ENCODE peak calls at places on chromosomes 16 and 17, in eight cellular contexts. X, Y, K, I, T, W, E and J are unnamed samples.
A peak's percentile ranks its signal among the peaks of the same experiment; 100 is the strongest.

GRCh38 chr16:89138843-89139520 is 32.6 kb upstream of the CDH15 start:
- DNase-seq in E (no peak), W (no peak), I (no peak), X (peak; percentile 28), T (no peak), K (peak; percentile 24), Y (no peak), J (no peak)

GRCh38 chr17:8176197-8176940 is at the start of gene TMEM107:
- DNase-seq in I (peak; percentile 92), X (peak; percentile 89), Y (peak; percentile 85), K (peak; percentile 92), E (no peak), T (peak; percentile 90), W (peak; percentile 88), J (no peak)

GRCh38 chr16:16890964-16891363 is 512.0 kb downstream of the NPIPA7 start:
- DNase-seq in T (no peak), X (no peak), Y (no peak), K (no peak), W (no peak), E (no peak), I (no peak), J (no peak)

GRCh38 chr17:4966844-4967538 is 626 bp downstream of the SPAG7 start:
- DNase-seq in W (peak; percentile 99), T (peak; percentile 100), X (peak; percentile 97), E (peak; percentile 96), K (peak; percentile 99), Y (peak; percentile 96), I (peak; percentile 98), J (peak; percentile 99)

GRCh38 chr16:23055481-23055880 is 93.8 kb downstream of the USP31 start:
- DNase-seq in K (no peak), E (no peak), I (no peak), X (no peak), T (no peak), W (no peak), Y (no peak), J (no peak)

GRCh38 chr17:75737133-75737962 is 16.1 kb downstream of the ITGB4 start:
- DNase-seq in Y (no peak), E (no peak), W (no peak), X (no peak), K (peak; percentile 44), T (no peak), I (no peak), J (no peak)

GRCh38 chr17:66386789-66387351 is 84.5 kb downstream of the PRKCA start:
- DNase-seq in T (peak; percentile 27), K (no peak), X (no peak), Y (no peak), E (no peak), W (no peak), I (no peak), J (no peak)

GRCh38 chr17:29590261-29590978 is 972 bp upstream of the GIT1 start:
- DNase-seq in X (peak; percentile 57), Y (peak; percentile 54), T (no peak), W (no peak), K (peak; percentile 45), E (no peak), I (no peak), J (no peak)

GRCh38 chr17:82613283-82614094 is 34.8 kb downstream of the WDR45B start:
- DNase-seq in Y (no peak), E (no peak), I (peak; percentile 92), K (peak; percentile 63), W (no peak), X (no peak), T (no peak), J (no peak)

GRCh38 chr16:22417019-22417418 is 42.6 kb upstream of the CDR2 start:
- DNase-seq in E (no peak), Y (no peak), X (no peak), T (no peak), I (no peak), K (no peak), W (no peak), J (no peak)

GRCh38 chr17:47897561-47897960 is 1.5 kb downstream of the SP2 start:
- DNase-seq in E (no peak), I (no peak), K (no peak), X (no peak), Y (no peak), W (no peak), T (no peak), J (no peak)
- H3K4me3 ChIP-seq in E (peak overlapping the region; percentile 87), I (peak overlapping the region; percentile 78), K (peak overlapping the region; percentile 83), X (no peak overlapping the region), Y (no peak overlapping the region), W (no peak overlapping the region), T (no peak overlapping the region), J (no peak overlapping the region)

GRCh38 chr17:78289802-78290363 is 58.5 kb downstream of the TMEM235 start:
- DNase-seq in K (peak; percentile 86), I (peak; percentile 87), E (peak; percentile 37), W (peak; percentile 82), T (peak; percentile 86), X (peak; percentile 82), Y (peak; percentile 76), J (peak; percentile 43)

GRCh38 chr17:78290671-78291070 is 59.2 kb downstream of the TMEM235 start:
- DNase-seq in W (no peak), Y (no peak), I (no peak), T (no peak), X (no peak), K (no peak), E (no peak), J (no peak)

GRCh38 chr17:78284146-78284545 is 52.7 kb downstream of the TMEM235 start:
- DNase-seq in I (no peak), E (no peak), X (no peak), W (no peak), K (no peak), Y (no peak), T (peak; percentile 58), J (no peak)

GRCh38 chr17:78291944-78292910 is 60.8 kb downstream of the TMEM235 start:
- DNase-seq in X (no peak), E (no peak), W (no peak), K (no peak), Y (no peak), I (no peak), T (no peak), J (no peak)

DNA sequence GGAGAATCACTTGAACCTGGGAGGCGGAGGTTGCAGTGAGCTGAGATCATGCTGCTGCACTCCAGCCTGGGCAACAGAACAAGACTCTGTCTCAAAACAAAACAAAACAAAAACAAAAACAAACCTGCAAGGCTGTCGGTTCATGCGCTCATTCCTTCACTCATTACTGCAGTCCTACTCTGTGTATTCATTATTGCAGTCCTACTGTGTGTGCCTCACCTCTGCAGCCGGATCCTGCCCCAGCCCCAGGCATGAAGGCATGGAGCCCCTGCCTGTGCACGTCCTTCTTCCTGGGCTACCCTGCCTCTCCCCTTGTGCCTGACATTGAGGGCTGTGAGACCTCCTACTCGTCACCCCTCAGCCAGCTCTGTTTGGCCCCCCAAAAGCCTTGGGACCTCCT is 57.6 kb downstream of the TMEM235 start:
- DNase-seq in W (no peak), X (no peak), T (no peak), Y (no peak), E (no peak), K (no peak), I (no peak), J (no peak)
- TF ChIP-seq CTCF in W (no peak), X (no peak), T (no peak), Y (no peak), E (no peak), K (no peak), I (no peak), J (no peak)

DNA sequence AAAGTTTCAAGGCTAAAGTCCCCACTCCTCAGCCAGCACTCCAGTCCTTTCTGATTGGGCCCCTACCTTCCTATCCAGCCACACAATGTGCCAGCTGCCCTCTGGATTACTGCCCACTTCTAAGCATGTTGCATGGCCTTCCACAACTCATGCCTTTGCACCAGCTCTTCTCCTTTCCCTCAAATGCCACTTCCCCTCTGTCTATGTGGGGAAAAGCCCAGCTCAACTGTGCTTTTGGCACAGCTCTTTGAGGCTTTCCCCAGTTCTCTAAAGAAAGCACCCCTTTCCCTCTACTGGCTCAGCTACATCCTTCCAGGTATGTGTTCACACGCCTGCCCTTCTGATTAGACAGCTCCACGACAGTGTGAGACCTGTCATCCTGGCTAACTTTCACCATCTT is 18.5 kb downstream of the GTF3C1 start:
- DNase-seq in E (no peak), Y (no peak), T (no peak), I (no peak), W (no peak), X (no peak), K (no peak), J (no peak)
- H3K36me3 ChIP-seq in E (peaks cover 63% of the 10 kb centered on the region), Y (no peaks in the 10 kb centered on the region), T (peaks cover 11% of the 10 kb centered on the region), I (peaks cover 64% of the 10 kb centered on the region), W (peaks cover 64% of the 10 kb centered on the region), X (no peaks in the 10 kb centered on the region), K (peaks cover 100% of the 10 kb centered on the region), J (peaks cover 27% of the 10 kb centered on the region)

GRCh38 chr17:79808763-79809529 is 12.1 kb upstream of the CBX8 start:
- DNase-seq in T (peak; percentile 71), E (no peak), I (no peak), K (no peak), X (no peak), Y (no peak), W (peak; percentile 50), J (no peak)

GRCh38 chr17:79811888-79812205 is 15.0 kb upstream of the CBX8 start:
- DNase-seq in E (no peak), X (no peak), I (no peak), W (no peak), T (no peak), K (no peak), Y (no peak), J (no peak)

GRCh38 chr17:79810138-79811027 is 13.5 kb upstream of the CBX8 start:
- DNase-seq in X (no peak), K (peak; percentile 79), Y (peak; percentile 53), W (no peak), E (no peak), T (peak; percentile 64), I (peak; percentile 96), J (no peak)

GRCh38 chr17:79811036-79811887 is 14.4 kb upstream of the CBX8 start:
- DNase-seq in T (no peak), E (no peak), I (peak; percentile 80), W (no peak), Y (no peak), X (no peak), K (no peak), J (no peak)

DNA sequence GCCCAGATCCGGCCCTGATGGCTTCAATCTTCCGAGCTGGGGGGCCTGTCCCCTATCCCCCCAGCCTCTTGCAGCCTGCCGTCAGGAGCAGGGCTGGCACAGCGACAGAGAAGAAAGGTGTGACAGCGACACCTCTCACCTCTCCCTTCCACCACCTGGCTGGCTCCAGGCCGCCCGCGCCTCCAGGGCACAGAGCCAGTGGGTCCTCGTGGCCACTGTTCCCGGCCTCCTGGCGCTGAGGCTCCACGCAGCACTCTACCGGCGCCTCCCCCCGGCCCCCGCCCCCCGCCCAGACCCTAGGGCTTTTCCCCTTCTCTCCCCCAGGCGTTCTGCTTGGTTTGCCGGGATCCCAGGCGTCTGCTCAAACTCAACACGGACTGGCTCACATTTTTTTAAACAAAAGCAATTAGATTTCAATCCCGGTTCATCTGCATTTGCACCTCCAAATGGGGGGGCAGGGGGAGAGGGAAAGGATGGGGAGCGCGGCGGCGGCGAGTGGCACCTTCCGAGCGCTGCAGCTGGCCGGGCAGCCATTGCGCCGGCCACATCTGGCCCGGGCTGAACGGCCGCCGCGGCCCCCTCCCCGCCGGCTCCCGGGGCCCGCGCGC is 12.8 kb upstream of the CBX8 start:
- DNase-seq in T (no peak), Y (no peak), E (no peak), X (no peak), I (no peak), K (no peak), W (no peak), J (no peak)
- H3K4me3 ChIP-seq in T (no peak overlapping the region), Y (no peak overlapping the region), E (peak overlapping the region; percentile 55), X (no peak overlapping the region), I (peak overlapping the region; percentile 28), K (no peak overlapping the region), W (no peak overlapping the region), J (no peak overlapping the region)

GRCh38 chr16:84585886-84586285 is 32.0 kb downstream of the COTL1 start:
- DNase-seq in W (no peak), E (no peak), K (no peak), X (no peak), T (no peak), Y (no peak), I (peak; percentile 50), J (no peak)
- TF ChIP-seq CTCF in W (no peak), E (no peak), K (no peak), X (no peak), T (no peak), Y (no peak), I (no peak), J (no peak)